ENCODE peak calls at places on chromosome 22, in five cellular contexts. B is GM12865; X is stimulated activated CD4-positive, alpha-beta T cell treated with anti-CD3 and anti-CD28 coated beads, Interleukin-1b, Interleukin-23, amount 100 ng/mL, for 4 hours; Z is NAMALWA; M is GOT3. G is an unnamed sample.
A peak's percentile ranks its signal among the peaks of the same experiment; 100 is the strongest.

GRCh38 chr22:38865201-38866023 is 6.6 kb downstream of the CBX6 start:
- DNase-seq in B (no peak), X (no peak), Z (no peak), M (no peak), G (peak; percentile 37)

GRCh38 chr22:29715240-29715639 is 4.6 kb upstream of the CABP7 start:
- DNase-seq in B (no peak), X (no peak), Z (no peak), M (no peak), G (no peak)

GRCh38 chr22:42433754-42434153 is 1.6 kb upstream of the NFAM1 start:
- DNase-seq in B (no peak), X (no peak), Z (no peak), M (no peak), G (peak; percentile 51)

GRCh38 chr22:42344391-42344861 is 74.0 kb upstream of the TCF20 start:
- DNase-seq in B (no peak), X (no peak), Z (no peak), M (no peak), G (peak; percentile 70)

GRCh38 chr22:19929586-19930302 is 11.8 kb upstream of the COMT start:
- DNase-seq in B (no peak), X (no peak), Z (no peak), M (no peak), G (no peak)

GRCh38 chr22:39115976-39116621 is 19.1 kb downstream of the APOBEC3H start:
- DNase-seq in B (peak; percentile 57), X (no peak), Z (no peak), M (no peak), G (no peak)

GRCh38 chr22:45709004-45709739 is 37.5 kb downstream of the ATXN10 start:
- DNase-seq in B (no peak), X (no peak), Z (no peak), M (no peak), G (no peak)

GRCh38 chr22:32144875-32145274 is 14.2 kb downstream of the C22orf42 start:
- DNase-seq in B (no peak), X (no peak), Z (peak; percentile 69), M (no peak), G (no peak)

GRCh38 chr22:20798218-20798617 is 24.3 kb downstream of the SERPIND1 start:
- DNase-seq in B (no peak), X (no peak), Z (no peak), M (no peak), G (no peak)

GRCh38 chr22:24878969-24879368 is 67.5 kb downstream of the LHFPL7 start:
- DNase-seq in B (no peak), X (no peak), Z (peak; percentile 42), M (no peak), G (no peak)

GRCh38 chr22:27113211-27114030 is 456.0 kb downstream of the MIAT start:
- DNase-seq in B (no peak), X (no peak), Z (no peak), M (peak; percentile 18), G (peak; percentile 97)

GRCh38 chr22:30648825-30649224 is 13.2 kb downstream of the SLC35E4 start:
- DNase-seq in B (no peak), X (no peak), Z (no peak), M (no peak), G (peak; percentile 28)

GRCh38 chr22:41911292-41911611 is 3.6 kb downstream of the SHISA8 start:
- DNase-seq in B (no peak), X (no peak), Z (no peak), M (no peak), G (no peak)

GRCh38 chr22:47156352-47157092 is 394.1 kb downstream of the TBC1D22A start:
- DNase-seq in B (no peak), X (no peak), Z (no peak), M (no peak), G (no peak)

GRCh38 chr22:30287626-30288413 is 1.5 kb downstream of the CASTOR1 start:
- DNase-seq in B (peak; percentile 91), X (peak; percentile 85), Z (peak; percentile 91), M (peak; percentile 45), G (peak; percentile 99)

GRCh38 chr22:43272301-43272700 is 70.9 kb downstream of the SCUBE1 start:
- DNase-seq in B (no peak), X (no peak), Z (no peak), M (no peak), G (no peak)

GRCh38 chr22:46783721-46784120 is 21.3 kb downstream of the TBC1D22A start:
- DNase-seq in B (no peak), X (no peak), Z (no peak), M (no peak), G (no peak)

GRCh38 chr22:40668611-40669390 is 10.5 kb upstream of the MCHR1 start:
- DNase-seq in B (peak; percentile 48), X (no peak), Z (no peak), M (no peak), G (peak; percentile 85)

GRCh38 chr22:44186737-44187136 is 6.0 kb downstream of the PARVG start:
- DNase-seq in B (no peak), X (no peak), Z (no peak), M (no peak), G (no peak)

GRCh38 chr22:24290459-24290858 is 19.8 kb downstream of the SPECC1L start:
- DNase-seq in B (no peak), X (no peak), Z (no peak), M (no peak), G (no peak)

GRCh38 chr22:32880061-32880460 is 78.6 kb downstream of the TIMP3 start:
- DNase-seq in B (no peak), X (no peak), Z (no peak), M (no peak), G (no peak)

GRCh38 chr22:40215266-40215665 is 37.5 kb downstream of the TNRC6B start:
- DNase-seq in B (no peak), X (no peak), Z (peak; percentile 35), M (no peak), G (no peak)

GRCh38 chr22:33756508-33756949 is 163.7 kb downstream of the LARGE1 start:
- DNase-seq in B (peak; percentile 16), X (no peak), Z (peak; percentile 7), M (no peak), G (peak; percentile 81)

G was measured in islet precursor cell.